ENCODE peak calls at places on chromosomes 1 and 21, in six cellular contexts. M, F, A, I, B and E are unnamed samples.

GRCh38 chr21:43808832-43809251 is 19.5 kb downstream of the RRP1 start:
- DNase-seq in I (no peak), A (no peak), M (no peak), B (no peak), F (no peak), E (no peak)

GRCh38 chr1:190699165-190699564 is 221.5 kb upstream of the BRINP3 start:
- DNase-seq in F (peak), I (no peak), B (no peak), A (no peak), M (no peak), E (no peak)

GRCh38 chr1:234342749-234343148 is 30.5 kb upstream of the COA6 start:
- DNase-seq in M (no peak), F (no peak), I (no peak), A (no peak), B (no peak), E (no peak)

GRCh38 chr1:220808501-220809186 is 21.9 kb downstream of the MTARC1 start:
- DNase-seq in B (no peak), F (no peak), I (no peak), A (no peak), M (no peak), E (no peak)

GRCh38 chr1:54614024-54614423 is 9.3 kb downstream of the FAM151A start:
- DNase-seq in A (no peak), M (no peak), F (no peak), B (no peak), I (peak), E (peak)

GRCh38 chr1:25009675-25010262 is 79.7 kb upstream of the RUNX3 start:
- DNase-seq in M (no peak), F (no peak), I (no peak), A (no peak), B (no peak), E (no peak)

GRCh38 chr1:33791251-33791650 is 72.6 kb upstream of the HMGB4 start:
- DNase-seq in A (no peak), F (no peak), I (no peak), M (no peak), B (no peak), E (no peak)

GRCh38 chr1:219587817-219588561 is 24.9 kb downstream of the ZC3H11B start:
- DNase-seq in A (no peak), M (no peak), B (no peak), I (no peak), F (no peak), E (no peak)

GRCh38 chr21:33947451-33948095 is 32.0 kb upstream of the ATP5PO start:
- DNase-seq in I (peak), F (peak), M (peak), A (peak), B (no peak), E (peak)

GRCh38 chr21:39686636-39687035 is 58.3 kb upstream of the IGSF5 start:
- DNase-seq in A (no peak), F (no peak), I (peak), B (no peak), M (no peak), E (no peak)

GRCh38 chr1:43447891-43448708 is 5.6 kb downstream of the HYI start:
- DNase-seq in F (no peak), B (no peak), M (peak), A (no peak), I (peak), E (no peak)

GRCh38 chr1:193631306-193631705 is 444.9 kb upstream of the B3GALT2 start:
- DNase-seq in M (no peak), I (no peak), B (no peak), F (no peak), A (no peak), E (no peak)
- TF ChIP-seq POLR2AphosphoS5 in M (no peak), I (no peak), B (no peak), F (no peak), A (no peak), E (no peak)

GRCh38 chr1:15411593-15412487 is 2.2 kb downstream of the EFHD2 start:
- DNase-seq in F (no peak), B (peak), I (peak), M (peak), A (no peak), E (no peak)
- TF ChIP-seq POLR2AphosphoS5 in F (no peak), B (no peak), I (peak), M (no peak), A (no peak), E (no peak)

GRCh38 chr1:22112505-22112904 is 30.4 kb downstream of the WNT4 start:
- DNase-seq in B (no peak), F (no peak), M (no peak), A (no peak), I (no peak), E (no peak)
- TF ChIP-seq POLR2AphosphoS5 in B (no peak), F (no peak), M (no peak), A (no peak), I (no peak), E (no peak)

GRCh38 chr1:117820096-117820495 is 109.3 kb downstream of the GDAP2 start:
- DNase-seq in F (no peak), I (no peak), A (no peak), B (no peak), M (no peak), E (no peak)
- TF ChIP-seq POLR2AphosphoS5 in F (no peak), I (no peak), A (no peak), B (no peak), M (no peak), E (no peak)

GRCh38 chr1:151290709-151291303 is 8.7 kb downstream of the ZNF687 start:
- DNase-seq in B (no peak), F (no peak), M (no peak), A (no peak), I (no peak), E (no peak)
- TF ChIP-seq POLR2AphosphoS5 in B (peak), F (peak), M (no peak), A (no peak), I (no peak), E (no peak)

GRCh38 chr21:35483267-35483666 is 434.2 kb upstream of the RUNX1 start:
- DNase-seq in B (no peak), I (no peak), F (no peak), M (no peak), A (no peak), E (no peak)
- TF ChIP-seq POLR2AphosphoS5 in B (no peak), I (no peak), F (no peak), M (no peak), A (no peak), E (no peak)